ENCODE peak calls at places on chromosome 6, in four cellular contexts. One of them, this sample, is unnamed. For H3K4me1, the result is how much of the 10 kb centered on the place peaks cover.

GRCh38 chr6:22071655-22072054 is 225.2 kb downstream of the PRL start:
- DNase-seq in H9: peak
- DNase-seq in IMR-90: peak
- DNase-seq in H1: no peak
- DNase-seq in this sample: peak

GRCh38 chr6:10837692-10837996 is 695 bp downstream of the MAK start:
- DNase-seq in H9: no peak
- DNase-seq in H1: no peak
- DNase-seq in IMR-90: no peak
- DNase-seq in this sample: peak

GRCh38 chr6:138032571-138032970 is 74.6 kb downstream of the PERP start:
- DNase-seq in H9: no peak
- DNase-seq in H1: no peak
- DNase-seq in IMR-90: no peak
- DNase-seq in this sample: no peak

GRCh38 chr6:153170511-153170910 is 39.4 kb upstream of the RGS17 start:
- DNase-seq in H9: no peak
- DNase-seq in IMR-90: peak
- DNase-seq in H1: no peak
- DNase-seq in this sample: peak

GRCh38 chr6:45376310-45377040 is 1.3 kb downstream of the SUPT3H start:
- DNase-seq in IMR-90: peak
- DNase-seq in H9: no peak
- DNase-seq in H1: no peak
- DNase-seq in this sample: peak

GRCh38 chr6:170552765-170553685 is at the start of gene PSMB1:
- DNase-seq in IMR-90: peak
- DNase-seq in H1: peak
- DNase-seq in H9: peak
- DNase-seq in this sample: peak

GRCh38 chr6:16519265-16520242 is 241.7 kb downstream of the ATXN1 start:
- DNase-seq in H1: no peak
- DNase-seq in IMR-90: no peak
- DNase-seq in H9: no peak
- DNase-seq in this sample: peak

GRCh38 chr6:10248378-10248843 is 166.5 kb downstream of the TFAP2A start:
- DNase-seq in H9: peak
- DNase-seq in H1: no peak
- DNase-seq in IMR-90: peak
- DNase-seq in this sample: peak

GRCh38 chr6:139091859-139092258 is 43.0 kb upstream of the HECA start:
- DNase-seq in H9: no peak
- DNase-seq in IMR-90: no peak
- DNase-seq in H1: no peak
- DNase-seq in this sample: no peak

GRCh38 chr6:32627249-32627648 is 10.0 kb upstream of the HLA-DQA1 start:
- DNase-seq in IMR-90: no peak
- DNase-seq in H1: no peak
- DNase-seq in H9: no peak
- DNase-seq in this sample: no peak

GRCh38 chr6:33905081-33905609 is 101.3 kb upstream of the MLN start:
- DNase-seq in IMR-90: no peak
- DNase-seq in H9: no peak
- DNase-seq in H1: no peak
- DNase-seq in this sample: no peak

GRCh38 chr6:11918021-11918738 is 93.9 kb upstream of the HIVEP1 start:
- DNase-seq in H9: no peak
- DNase-seq in IMR-90: peak
- DNase-seq in H1: no peak
- DNase-seq in this sample: no peak

GRCh38 chr6:46790359-46790874 is 2.8 kb upstream of the MEP1A start:
- DNase-seq in H9: no peak
- DNase-seq in IMR-90: no peak
- DNase-seq in H1: no peak
- DNase-seq in this sample: peak

GRCh38 chr6:14881399-14881798 is 364.5 kb upstream of the JARID2 start:
- DNase-seq in IMR-90: peak
- DNase-seq in H9: no peak
- DNase-seq in H1: no peak
- DNase-seq in this sample: no peak

GRCh38 chr6:170207586-170207985 is 83.3 kb downstream of the DLL1 start:
- DNase-seq in IMR-90: no peak
- DNase-seq in H9: peak
- DNase-seq in H1: peak
- DNase-seq in this sample: no peak

DNA sequence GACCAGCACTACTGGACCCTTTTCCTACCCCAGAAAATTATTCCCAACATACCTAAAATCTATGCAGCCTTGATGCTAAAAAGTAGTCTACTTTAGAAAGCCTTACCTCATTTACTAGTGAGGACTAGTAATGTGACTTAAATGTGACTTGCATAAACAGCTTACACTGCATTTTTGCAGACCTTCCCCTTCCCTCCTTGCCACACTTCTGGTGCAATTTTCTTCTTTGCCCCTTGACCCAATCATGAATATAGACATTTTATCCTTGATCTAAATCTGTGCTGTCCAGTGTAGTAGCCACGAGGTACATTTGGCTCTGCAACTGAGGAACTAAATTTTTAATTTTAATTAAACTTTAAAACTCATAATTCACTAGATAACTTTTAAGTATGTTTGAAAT is 7.0 kb upstream of the ZKSCAN8 start:
- DNase-seq in H9: no peak
- DNase-seq in H1: no peak
- DNase-seq in IMR-90: no peak
- DNase-seq in this sample: no peak
- H4K5ac ChIP-seq in H9: no peak
- H4K5ac ChIP-seq in H1: no peak
- H4K5ac ChIP-seq in IMR-90: no peak
- H4K5ac ChIP-seq in this sample: no peak

GRCh38 chr6:111573892-111574800 is 31.5 kb downstream of the TRAF3IP2 start:
- DNase-seq in H9: no peak
- DNase-seq in H1: no peak
- DNase-seq in IMR-90: peak
- DNase-seq in this sample: peak

GRCh38 chr6:111569951-111570350 is 35.7 kb downstream of the TRAF3IP2 start:
- DNase-seq in H9: no peak
- DNase-seq in H1: no peak
- DNase-seq in IMR-90: no peak
- DNase-seq in this sample: no peak

GRCh38 chr6:111572216-111572706 is 33.4 kb downstream of the TRAF3IP2 start:
- DNase-seq in IMR-90: no peak
- DNase-seq in H9: no peak
- DNase-seq in H1: no peak
- DNase-seq in this sample: no peak

GRCh38 chr6:111576302-111576701 is 29.4 kb downstream of the TRAF3IP2 start:
- DNase-seq in IMR-90: peak
- DNase-seq in H1: no peak
- DNase-seq in H9: no peak
- DNase-seq in this sample: no peak

DNA sequence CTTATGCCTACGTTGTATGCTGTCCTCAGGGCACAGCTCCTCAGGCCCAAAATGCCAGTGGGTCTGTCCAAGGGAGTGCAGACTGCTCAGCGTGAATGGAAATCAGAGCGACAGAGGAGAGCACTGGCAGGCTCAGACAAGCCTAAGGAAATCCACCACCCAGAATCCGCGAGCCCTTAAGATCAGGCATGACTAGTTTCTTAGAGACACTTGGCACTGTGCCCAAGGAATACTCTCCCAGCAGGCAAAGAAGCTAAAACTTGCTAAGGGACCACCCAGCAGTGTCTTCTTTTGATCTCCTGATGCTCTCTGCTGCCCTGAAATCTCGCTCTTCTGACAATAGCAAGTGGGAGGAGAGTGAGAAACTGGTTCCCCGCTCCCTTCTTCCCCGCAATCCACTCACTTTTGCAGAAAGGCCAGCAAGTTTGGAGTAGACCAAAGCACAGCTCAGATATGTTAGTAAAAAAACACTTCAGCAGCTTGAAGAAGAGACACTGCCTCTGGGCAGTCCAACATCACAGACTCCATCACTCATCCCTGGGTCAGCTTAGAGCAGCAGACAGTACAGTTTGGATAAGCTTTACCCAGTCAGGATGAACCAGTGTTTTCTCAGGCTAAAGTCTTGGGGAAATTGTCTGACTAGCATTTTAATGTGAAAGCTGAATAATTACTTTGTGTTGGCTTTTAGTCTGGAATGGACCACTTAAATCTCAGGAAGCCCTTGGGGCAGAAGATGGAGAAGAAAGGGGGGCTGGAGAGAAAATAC is 32.4 kb downstream of the TRAF3IP2 start:
- DNase-seq in IMR-90: peak
- DNase-seq in H9: no peak
- DNase-seq in H1: no peak
- DNase-seq in this sample: no peak
- H3K56ac ChIP-seq in IMR-90: peak
- H3K56ac ChIP-seq in H9: no peak
- H3K56ac ChIP-seq in H1: no peak
- H3K56ac ChIP-seq in this sample: no peak

GRCh38 chr6:26552640-26553189 is 14.5 kb downstream of the HMGN4 start:
- DNase-seq in H1: no peak
- DNase-seq in IMR-90: no peak
- DNase-seq in H9: no peak
- DNase-seq in this sample: no peak

GRCh38 chr6:26550250-26550993 is 12.3 kb downstream of the HMGN4 start:
- DNase-seq in IMR-90: peak
- DNase-seq in H9: peak
- DNase-seq in H1: peak
- DNase-seq in this sample: peak

GRCh38 chr6:26553739-26554668 is 15.8 kb downstream of the HMGN4 start:
- DNase-seq in IMR-90: peak
- DNase-seq in H1: peak
- DNase-seq in H9: peak
- DNase-seq in this sample: peak

GRCh38 chr6:26553264-26553738 is 15.1 kb downstream of the HMGN4 start:
- DNase-seq in IMR-90: peak
- DNase-seq in H9: peak
- DNase-seq in H1: peak
- DNase-seq in this sample: peak

GRCh38 chr6:26552205-26552604 is 14.0 kb downstream of the HMGN4 start:
- DNase-seq in H9: no peak
- DNase-seq in H1: peak
- DNase-seq in IMR-90: no peak
- DNase-seq in this sample: no peak
- H3K4me1 ChIP-seq in H9: under half
- H3K4me1 ChIP-seq in H1: under half
- H3K4me1 ChIP-seq in IMR-90: under half
- H3K4me1 ChIP-seq in this sample: under half

GRCh38 chr6:103872219-103872618 is 987.5 kb downstream of the HACE1 start:
- DNase-seq in H9: no peak
- DNase-seq in IMR-90: no peak
- DNase-seq in H1: no peak
- DNase-seq in this sample: no peak

GRCh38 chr6:103870970-103871369 is 988.7 kb downstream of the HACE1 start:
- DNase-seq in IMR-90: no peak
- DNase-seq in H1: no peak
- DNase-seq in H9: no peak
- DNase-seq in this sample: no peak

GRCh38 chr6:103875221-103875620 is 984.5 kb downstream of the HACE1 start:
- DNase-seq in H1: no peak
- DNase-seq in H9: no peak
- DNase-seq in IMR-90: no peak
- DNase-seq in this sample: peak

GRCh38 chr6:103874575-103874974 is 985.1 kb downstream of the HACE1 start:
- DNase-seq in IMR-90: no peak
- DNase-seq in H1: no peak
- DNase-seq in H9: no peak
- DNase-seq in this sample: peak

GRCh38 chr6:103872683-103873082 is 987.0 kb downstream of the HACE1 start:
- DNase-seq in H9: no peak
- DNase-seq in IMR-90: no peak
- DNase-seq in H1: no peak
- DNase-seq in this sample: peak
- H4K5ac ChIP-seq in H9: no peak
- H4K5ac ChIP-seq in IMR-90: no peak
- H4K5ac ChIP-seq in H1: peak
- H4K5ac ChIP-seq in this sample: no peak

GRCh38 chr6:157012355-157012754 is 235.2 kb downstream of the ARID1B start:
- DNase-seq in H1: no peak
- DNase-seq in IMR-90: no peak
- DNase-seq in H9: no peak
- DNase-seq in this sample: no peak
- H3K56ac ChIP-seq in H1: no peak
- H3K56ac ChIP-seq in IMR-90: no peak
- H3K56ac ChIP-seq in H9: no peak
- H3K56ac ChIP-seq in this sample: no peak

GRCh38 chr6:25329982-25330381 is 50.8 kb downstream of the CARMIL1 start:
- DNase-seq in H1: no peak
- DNase-seq in H9: no peak
- DNase-seq in IMR-90: no peak
- DNase-seq in this sample: no peak
- H3K4me1 ChIP-seq in H1: under half
- H3K4me1 ChIP-seq in H9: under half
- H3K4me1 ChIP-seq in IMR-90: under half
- H3K4me1 ChIP-seq in this sample: under half

GRCh38 chr6:150293423-150294280 is 75.2 kb upstream of the IYD start:
- DNase-seq in H1: no peak
- DNase-seq in IMR-90: peak
- DNase-seq in H9: no peak
- DNase-seq in this sample: no peak
- H4K5ac ChIP-seq in H1: no peak
- H4K5ac ChIP-seq in IMR-90: no peak
- H4K5ac ChIP-seq in H9: no peak
- H4K5ac ChIP-seq in this sample: no peak

DNA sequence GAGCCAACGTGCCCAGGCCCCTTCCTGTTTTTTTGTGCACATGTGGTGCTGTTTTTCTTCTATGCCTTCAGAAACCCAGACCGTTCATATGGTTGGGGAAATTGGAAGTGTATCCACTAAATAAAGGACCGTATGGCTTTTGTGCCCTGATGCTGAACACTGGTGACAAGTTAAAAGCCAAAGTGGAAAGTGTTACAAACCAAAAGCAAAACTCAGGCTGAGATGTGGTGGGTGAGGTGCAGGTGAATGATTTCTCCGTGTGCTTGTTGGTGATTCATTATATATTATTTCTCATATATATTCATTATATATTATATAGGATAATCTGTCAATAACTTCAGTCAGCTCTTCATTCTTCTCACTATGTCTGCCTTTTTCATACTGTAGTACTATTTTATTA is 148.6 kb downstream of the SOBP start:
- DNase-seq in H9: no peak
- DNase-seq in IMR-90: no peak
- DNase-seq in H1: no peak
- DNase-seq in this sample: no peak
- H3K56ac ChIP-seq in H9: no peak
- H3K56ac ChIP-seq in IMR-90: no peak
- H3K56ac ChIP-seq in H1: no peak
- H3K56ac ChIP-seq in this sample: no peak

This sample was measured in mesendoderm.